ENCODE peak calls at places on chromosome 7, in eight cellular contexts. Y is stimulated activated effector memory CD8-positive, alpha-beta T cell treated with anti-CD3 and anti-CD28 coated beads, Interleukin-12 subunit alpha, Interleukin-12 subunit beta, amount 100 ng/mL, for 72 hours; J is NCI-H1105 treated with DMSO at 0.1 percent for 48 hours; T is GOT3; D is GM19239; S is neural crest cell; Z is HAP-1; K is naive B cell. F is an unnamed sample.

GRCh38 chr7:14839307-14839706 is 63.2 kb downstream of the DGKB start:
- DNase-seq in Y (no peak), J (peak), T (no peak), D (no peak), S (no peak), Z (no peak), K (no peak), F (no peak)

GRCh38 chr7:41110186-41110585 is 592.7 kb downstream of the INHBA start:
- DNase-seq in Y (no peak), J (no peak), T (no peak), D (no peak), S (no peak), Z (no peak), K (no peak), F (peak)

GRCh38 chr7:51645298-51645697 is 328.7 kb upstream of the COBL start:
- DNase-seq in Y (no peak), J (no peak), T (no peak), D (no peak), S (no peak), Z (no peak), K (no peak), F (no peak)

GRCh38 chr7:74026406-74027123 is 1.4 kb upstream of the ELN start:
- DNase-seq in Y (peak), J (peak), T (peak), D (peak), S (peak), Z (peak), K (peak), F (peak)

GRCh38 chr7:66953044-66953427 is 32.0 kb downstream of the TMEM248 start:
- DNase-seq in Y (no peak), J (no peak), T (no peak), D (no peak), S (no peak), Z (no peak), K (no peak), F (no peak)

GRCh38 chr7:33862946-33863814 is 42.2 kb upstream of the BMPER start:
- DNase-seq in Y (no peak), J (no peak), T (no peak), D (no peak), S (no peak), Z (no peak), K (no peak), F (no peak)

GRCh38 chr7:36171503-36171902 is 18.4 kb downstream of the EEPD1 start:
- DNase-seq in Y (no peak), J (no peak), T (no peak), D (no peak), S (no peak), Z (no peak), K (no peak), F (no peak)

GRCh38 chr7:29095666-29096560 is 50.4 kb downstream of the CPVL start:
- DNase-seq in Y (no peak), J (no peak), T (no peak), D (no peak), S (no peak), Z (no peak), K (no peak), F (peak)

GRCh38 chr7:148732862-148733261 is 34.2 kb downstream of the CUL1 start:
- DNase-seq in Y (no peak), J (no peak), T (no peak), D (no peak), S (no peak), Z (no peak), K (no peak), F (no peak)

GRCh38 chr7:103687981-103688380 is 242.0 kb upstream of the SLC26A5 start:
- DNase-seq in Y (no peak), J (peak), T (no peak), D (no peak), S (no peak), Z (no peak), K (no peak), F (no peak)

GRCh38 chr7:43572516-43573049 is 10.3 kb upstream of the STK17A start:
- DNase-seq in Y (no peak), J (no peak), T (peak), D (no peak), S (no peak), Z (no peak), K (no peak), F (peak)

GRCh38 chr7:130741336-130741995 is 7.5 kb upstream of the KLF14 start:
- DNase-seq in Y (no peak), J (no peak), T (no peak), D (no peak), S (no peak), Z (no peak), K (peak), F (no peak)

GRCh38 chr7:8627322-8627721 is 193.9 kb downstream of the NXPH1 start:
- DNase-seq in Y (no peak), J (peak), T (no peak), D (no peak), S (no peak), Z (peak), K (no peak), F (no peak)

GRCh38 chr7:47877336-47877735 is 70.9 kb downstream of the PKD1L1 start:
- DNase-seq in Y (no peak), J (no peak), T (no peak), D (no peak), S (no peak), Z (no peak), K (no peak), F (no peak)

GRCh38 chr7:6028563-6028962 is 2.6 kb upstream of the ANKRD61 start:
- DNase-seq in Y (no peak), J (no peak), T (no peak), D (no peak), S (no peak), Z (no peak), K (no peak), F (no peak)

GRCh38 chr7:34133983-34134782 is 228.8 kb downstream of the BMPER start:
- DNase-seq in Y (no peak), J (peak), T (peak), D (peak), S (peak), Z (peak), K (no peak), F (peak)

GRCh38 chr7:2567663-2568238 is 9.0 kb downstream of the IQCE start:
- DNase-seq in Y (no peak), J (no peak), T (no peak), D (no peak), S (no peak), Z (no peak), K (peak), F (peak)

GRCh38 chr7:134174797-134175261 is 47.7 kb downstream of the LRGUK start:
- DNase-seq in Y (no peak), J (no peak), T (no peak), D (peak), S (no peak), Z (no peak), K (no peak), F (peak)

GRCh38 chr7:38846280-38846679 is 62.7 kb downstream of the VPS41 start:
- DNase-seq in Y (no peak), J (no peak), T (no peak), D (no peak), S (no peak), Z (peak), K (no peak), F (no peak)

GRCh38 chr7:70321016-70321415 is 722.7 kb downstream of the AUTS2 start:
- DNase-seq in Y (no peak), J (no peak), T (no peak), D (no peak), S (no peak), Z (no peak), K (no peak), F (no peak)

GRCh38 chr7:68717176-68717575 is 881.1 kb upstream of the AUTS2 start:
- DNase-seq in Y (no peak), J (no peak), T (no peak), D (no peak), S (no peak), Z (no peak), K (no peak), F (no peak)

GRCh38 chr7:111486472-111487142 is 75.7 kb downstream of the IMMP2L start:
- DNase-seq in Y (no peak), J (peak), T (no peak), D (peak), S (no peak), Z (peak), K (peak), F (peak)

GRCh38 chr7:130419652-130420051 is 21.2 kb downstream of the CEP41 start:
- DNase-seq in Y (no peak), J (no peak), T (no peak), D (no peak), S (no peak), Z (no peak), K (no peak), F (no peak)

GRCh38 chr7:155635817-155636216 is 8.6 kb upstream of the RBM33 start:
- DNase-seq in Y (no peak), J (no peak), T (no peak), D (no peak), S (no peak), Z (no peak), K (no peak), F (no peak)

GRCh38 chr7:71229201-71229600 is 97.3 kb downstream of the GALNT17 start:
- DNase-seq in Y (no peak), J (no peak), T (no peak), D (no peak), S (no peak), Z (no peak), K (no peak), F (no peak)

GRCh38 chr7:43283706-43284105 is 171.3 kb downstream of the HECW1 start:
- DNase-seq in Y (no peak), J (no peak), T (no peak), D (no peak), S (no peak), Z (no peak), K (no peak), F (no peak)

GRCh38 chr7:42953989-42954388 is 21.8 kb downstream of the MRPL32 start:
- DNase-seq in Y (no peak), J (no peak), T (no peak), D (no peak), S (no peak), Z (no peak), K (no peak), F (no peak)

GRCh38 chr7:155698633-155699032 is 54.2 kb downstream of the RBM33 start:
- DNase-seq in Y (no peak), J (no peak), T (no peak), D (no peak), S (no peak), Z (no peak), K (no peak), F (no peak)

GRCh38 chr7:108310351-108310750 is 145.9 kb downstream of the NRCAM start:
- DNase-seq in Y (no peak), J (no peak), T (no peak), D (no peak), S (no peak), Z (no peak), K (no peak), F (peak)

GRCh38 chr7:50393547-50394252 is 56.5 kb downstream of the FIGNL1 start:
- DNase-seq in Y (no peak), J (no peak), T (no peak), D (no peak), S (no peak), Z (no peak), K (peak), F (no peak)

GRCh38 chr7:112833082-112833481 is 42.9 kb upstream of the TMEM168 start:
- DNase-seq in Y (no peak), J (no peak), T (no peak), D (no peak), S (no peak), Z (no peak), K (no peak), F (no peak)

F was measured in M059J.